ENCODE peak calls at places on chromosomes 12 and 14, in seven cellular contexts. M is sigmoid colon; O is foreskin fibroblast; J is choroid plexus epithelial cell; R is uterus; C is tibial nerve; P is activated CD8-positive, alpha-beta T cell treated with anti-CD3 and anti-CD28 coated beads for 36 hours. F is an unnamed sample.

GRCh38 chr14:98907981-98908544 is 363.9 kb downstream of the BCL11B start:
- DNase-seq in J (no peak), R (no peak), O (no peak), P (no peak), M (no peak), C (no peak), F (no peak)

GRCh38 chr14:30603402-30603801 is 18.7 kb upstream of the SCFD1 start:
- DNase-seq in J (no peak), P (no peak), C (no peak), O (no peak), R (no peak), M (no peak), F (no peak)

GRCh38 chr14:96683575-96684289 is 113.5 kb upstream of the VRK1 start:
- DNase-seq in C (no peak), O (no peak), J (no peak), R (no peak), M (no peak), P (peak; percentile 14), F (no peak)

GRCh38 chr14:90795744-90796143 is 20.5 kb downstream of the TTC7B start:
- DNase-seq in R (no peak), C (no peak), O (peak; percentile 92), J (peak; percentile 84), M (no peak), P (no peak), F (no peak)

GRCh38 chr14:40204441-40205175 is 772.4 kb upstream of the FBXO33 start:
- DNase-seq in O (no peak), C (no peak), P (no peak), J (no peak), R (no peak), M (no peak), F (no peak)

GRCh38 chr12:116423053-116423452 is 136.1 kb upstream of the MAP1LC3B2 start:
- DNase-seq in R (peak; percentile 64), C (no peak), O (peak; percentile 75), M (no peak), P (no peak), J (peak; percentile 73), F (no peak)

GRCh38 chr12:105319691-105320209 is 10.7 kb upstream of the C12orf75 start:
- DNase-seq in R (no peak), M (no peak), P (peak; percentile 19), J (no peak), C (no peak), O (no peak), F (no peak)

GRCh38 chr14:68628605-68629310 is 164.1 kb downstream of the ZFP36L1 start:
- DNase-seq in O (no peak), R (no peak), P (peak; percentile 31), C (no peak), M (no peak), J (no peak), F (no peak)

GRCh38 chr14:72792051-72792788 is 101.7 kb downstream of the DPF3 start:
- DNase-seq in O (no peak), R (peak; percentile 26), C (no peak), M (no peak), J (peak; percentile 19), P (no peak), F (no peak)

GRCh38 chr14:21136024-21136423 is 19.8 kb downstream of the OR5AU1 start:
- DNase-seq in J (peak; percentile 27), R (no peak), M (no peak), P (no peak), O (peak; percentile 1), C (no peak), F (peak; percentile 57)

GRCh38 chr12:81078469-81079196 is 754 bp downstream of the ACSS3 start:
- DNase-seq in R (peak; percentile 58), P (no peak), C (peak; percentile 26), O (peak; percentile 71), M (no peak), J (peak; percentile 78), F (no peak)

GRCh38 chr12:44015333-44015941 is 179.6 kb downstream of the TMEM117 start:
- DNase-seq in R (no peak), C (no peak), O (peak; percentile 20), P (no peak), M (no peak), J (peak; percentile 68), F (peak; percentile 31)

GRCh38 chr12:460301-461230 is 827 bp downstream of the B4GALNT3 start:
- DNase-seq in M (no peak), J (no peak), R (peak; percentile 35), O (no peak), P (peak; percentile 57), C (no peak), F (peak; percentile 78)

GRCh38 chr14:33647385-33647786 is 303.5 kb downstream of the EGLN3 start:
- DNase-seq in M (no peak), O (peak; percentile 94), J (peak; percentile 98), R (no peak), P (no peak), C (no peak), F (no peak)

GRCh38 chr14:65462411-65462810 is 49.9 kb downstream of the FUT8 start:
- DNase-seq in C (no peak), J (peak; percentile 79), P (peak; percentile 79), M (no peak), O (no peak), R (no peak), F (peak; percentile 70)

GRCh38 chr12:104342147-104342546 is 38.6 kb downstream of the EID3 start:
- DNase-seq in R (no peak), O (no peak), M (no peak), P (no peak), C (no peak), J (no peak), F (no peak)

GRCh38 chr14:55780156-55780946 is 200.3 kb downstream of the KTN1 start:
- DNase-seq in O (peak; percentile 73), P (no peak), C (peak; percentile 79), R (no peak), M (no peak), J (peak; percentile 96), F (no peak)

GRCh38 chr14:102215071-102215470 is 75.4 kb downstream of the WDR20 start:
- DNase-seq in R (peak; percentile 37), P (no peak), C (peak; percentile 20), J (no peak), M (peak; percentile 76), O (peak; percentile 57), F (no peak)

DNA sequence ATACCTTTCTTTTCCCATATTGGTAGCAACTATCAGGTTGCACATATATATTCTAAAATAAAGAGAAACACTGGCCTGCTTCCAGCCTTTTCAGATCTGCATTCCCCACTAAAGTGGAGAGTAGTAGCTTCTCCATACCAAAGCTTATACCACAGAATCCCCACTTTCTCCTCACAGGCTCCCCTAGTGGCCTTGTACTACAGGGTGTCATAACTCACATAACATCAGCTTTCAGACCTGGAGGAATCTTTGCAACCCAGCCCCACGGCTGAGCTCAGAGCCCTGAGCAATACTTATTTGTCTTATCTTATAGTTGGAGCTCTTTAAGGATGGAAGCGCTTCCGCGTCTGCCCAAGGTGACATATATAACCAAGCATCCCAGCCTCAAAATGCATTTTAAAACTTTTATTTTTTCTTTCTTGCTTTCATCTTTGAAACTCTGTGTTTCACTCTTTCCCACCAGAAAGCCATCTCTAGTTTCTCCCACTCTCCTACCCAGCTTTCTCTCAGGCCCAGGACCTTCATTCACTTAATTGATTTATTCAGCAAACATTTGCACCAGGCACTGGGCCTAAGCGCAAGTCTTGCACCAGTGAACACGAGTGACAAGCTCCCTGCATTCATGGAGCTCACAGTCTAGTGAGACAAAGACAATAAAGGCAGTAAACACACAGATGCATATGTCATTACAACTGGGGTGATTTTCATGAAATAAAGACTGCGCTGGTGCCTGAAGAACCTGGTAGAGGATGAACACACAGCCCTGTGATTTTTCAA is 254.7 kb downstream of the IPO8 start:
- DNase-seq in O (peak; percentile 17), C (no peak), M (no peak), J (peak; percentile 72), R (no peak), P (no peak), F (no peak)
- TF ChIP-seq CTCF in O (peak; percentile 58), C (no peak), M (no peak), J (peak; percentile 80), R (no peak), P (no peak), F (peak; percentile 13)

GRCh38 chr12:1533205-1533601 is 61.2 kb downstream of the FBXL14 start:
- DNase-seq in C (no peak), R (no peak), O (no peak), P (peak; percentile 49), J (no peak), M (no peak), F (peak; percentile 65)
- TF ChIP-seq CTCF in C (no peak), R (no peak), O (peak; percentile 11), P (peak; percentile 37), J (no peak), M (no peak), F (peak; percentile 29)

GRCh38 chr12:56190695-56191155 is 1.4 kb upstream of the SMARCC2 start:
- DNase-seq in C (no peak), O (no peak), J (no peak), M (no peak), R (no peak), P (no peak), F (no peak)
- TF ChIP-seq CTCF in C (no peak), O (no peak), J (no peak), M (no peak), R (no peak), P (no peak), F (no peak)

DNA sequence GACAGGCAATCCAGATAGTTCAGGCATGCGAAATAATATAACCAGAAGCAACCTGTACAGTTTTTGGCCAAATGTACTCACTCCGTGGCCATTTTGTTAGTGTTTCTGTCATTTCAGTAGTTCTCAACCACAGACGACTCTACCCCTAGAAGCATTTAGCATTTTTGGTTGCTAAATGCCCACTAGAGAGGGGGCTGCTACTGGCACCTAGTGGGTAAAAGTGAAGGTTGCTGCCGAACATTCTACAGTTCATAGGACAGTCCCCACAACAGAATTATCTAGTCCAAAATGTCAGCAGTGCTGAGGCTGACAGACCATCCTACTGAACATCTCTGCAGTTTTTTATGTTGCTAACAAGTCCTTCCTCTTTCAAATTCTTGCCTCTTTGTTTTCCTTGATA is 107.4 kb downstream of the TSHR start:
- DNase-seq in J (peak; percentile 5), P (peak; percentile 54), O (no peak), R (no peak), C (peak; percentile 9), M (no peak), F (no peak)
- TF ChIP-seq CTCF in J (peak; percentile 39), P (peak; percentile 52), O (peak; percentile 9), R (no peak), C (no peak), M (no peak), F (peak; percentile 21)

GRCh38 chr14:93114713-93115068 is 1.0 kb downstream of the ITPK1 start:
- DNase-seq in P (peak; percentile 38), O (no peak), J (no peak), C (no peak), M (no peak), R (no peak), F (peak; percentile 29)
- TF ChIP-seq CTCF in P (no peak), O (no peak), J (no peak), C (no peak), M (no peak), R (no peak), F (no peak)

DNA sequence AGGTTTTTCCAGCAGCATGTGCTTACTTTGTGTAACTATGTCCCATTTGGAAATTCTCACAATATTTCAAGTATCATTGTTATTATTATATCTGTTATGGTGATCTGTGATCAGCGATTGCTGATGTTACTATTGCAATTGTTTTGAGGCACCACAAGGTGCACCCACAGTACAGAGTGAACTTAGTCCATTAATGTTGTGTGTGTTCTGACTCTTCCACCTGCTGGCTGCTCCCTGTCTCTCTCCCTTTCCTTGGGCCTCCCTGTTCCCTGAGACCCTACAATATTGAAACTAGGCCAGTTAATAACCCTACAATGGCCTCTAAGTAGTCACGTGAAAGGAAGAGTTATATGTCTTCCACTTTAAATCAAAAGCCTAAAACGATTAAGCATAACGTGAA is 153.9 kb downstream of the PIK3C2G start:
- DNase-seq in R (no peak), C (no peak), J (no peak), M (no peak), P (no peak), O (no peak), F (no peak)
- TF ChIP-seq CTCF in R (no peak), C (no peak), J (no peak), M (no peak), P (no peak), O (no peak), F (no peak)

F was measured in GM13977.